ENCODE peak calls at places on chromosomes 5 and 9, in five cellular contexts. I is psoas muscle, E is fibroblast of the conjunctiva, T is HCEC 1CT, W is SK-N-SH. K is an unnamed sample.

GRCh38 chr5:143698534-143698933 is 113.4 kb upstream of the HMHB1 start:
- DNase-seq in T (no peak), I (no peak), W (no peak), E (no peak), K (no peak)

GRCh38 chr5:72433520-72433919 is 73.7 kb downstream of the ZNF366 start:
- DNase-seq in W (no peak), T (no peak), E (no peak), I (no peak), K (no peak)

GRCh38 chr5:23884405-23884804 is 377.0 kb downstream of the PRDM9 start:
- DNase-seq in E (no peak), T (no peak), W (no peak), I (no peak), K (no peak)

GRCh38 chr9:21413089-21414023 is 4.4 kb downstream of the IFNA8 start:
- DNase-seq in T (no peak), E (no peak), I (no peak), W (no peak), K (no peak)

GRCh38 chr5:114544561-114544960 is 182.7 kb downstream of the KCNN2 start:
- DNase-seq in T (no peak), E (no peak), W (no peak), I (no peak), K (no peak)

GRCh38 chr9:129697956-129698757 is 32.7 kb downstream of the PRRX2 start:
- DNase-seq in I (peak), T (peak), W (peak), E (no peak), K (no peak)

GRCh38 chr9:130199605-130200004 is 27.4 kb downstream of the NCS1 start:
- DNase-seq in I (no peak), W (no peak), E (no peak), T (no peak), K (no peak)

GRCh38 chr5:158698036-158698667 is 401.6 kb downstream of the EBF1 start:
- DNase-seq in T (no peak), W (no peak), I (no peak), E (no peak), K (no peak)

GRCh38 chr5:100777680-100778281 is 125.3 kb downstream of the ST8SIA4 start:
- DNase-seq in T (peak), E (peak), W (no peak), I (no peak), K (peak)

GRCh38 chr9:135283621-135284020 is 196.0 kb upstream of the PPP1R26 start:
- DNase-seq in T (no peak), W (no peak), I (no peak), E (no peak), K (no peak)

GRCh38 chr9:83432104-83432627 is 106.0 kb downstream of the FRMD3 start:
- DNase-seq in I (peak), T (no peak), E (no peak), W (no peak), K (peak)

GRCh38 chr5:171441246-171441791 is 21.9 kb downstream of the FGF18 start:
- DNase-seq in T (no peak), E (no peak), I (no peak), W (no peak), K (no peak)